ENCODE peak calls at places on chromosomes 3 and 15, in seven cellular contexts. One of them, this sample, is unnamed.

GRCh38 chr3:141379250-141379872 is 11.1 kb downstream of the ZBTB38 start:
- DNase-seq in stimulated activated CD8-positive, alpha-beta memory T cell treated with anti-CD3 and anti-CD28 coated beads, Interleukin-15, amount 100 ng/mL, for 24 hours: no peak
- DNase-seq in AG08395: no peak
- DNase-seq in GM03348: no peak
- DNase-seq in CD8-positive, alpha-beta memory T cell: peak; percentile 41
- DNase-seq in CD4-positive, alpha-beta T cell: no peak
- DNase-seq in lung: no peak
- DNase-seq in this sample: no peak

GRCh38 chr15:44101944-44102343 is 93.1 kb downstream of the FRMD5 start:
- DNase-seq in GM03348: peak; percentile 67
- DNase-seq in CD8-positive, alpha-beta memory T cell: no peak
- DNase-seq in CD4-positive, alpha-beta T cell: no peak
- DNase-seq in stimulated activated CD8-positive, alpha-beta memory T cell treated with anti-CD3 and anti-CD28 coated beads, Interleukin-15, amount 100 ng/mL, for 24 hours: no peak
- DNase-seq in lung: no peak
- DNase-seq in AG08395: peak; percentile 68
- DNase-seq in this sample: no peak

GRCh38 chr3:196514913-196515621 is at the start of gene SMCO1:
- DNase-seq in stimulated activated CD8-positive, alpha-beta memory T cell treated with anti-CD3 and anti-CD28 coated beads, Interleukin-15, amount 100 ng/mL, for 24 hours: no peak
- DNase-seq in lung: no peak
- DNase-seq in CD8-positive, alpha-beta memory T cell: no peak
- DNase-seq in GM03348: no peak
- DNase-seq in AG08395: no peak
- DNase-seq in CD4-positive, alpha-beta T cell: no peak
- DNase-seq in this sample: no peak

GRCh38 chr3:178302966-178303930 is 233.0 kb upstream of the KCNMB2 start:
- DNase-seq in AG08395: no peak
- DNase-seq in CD4-positive, alpha-beta T cell: no peak
- DNase-seq in lung: no peak
- DNase-seq in stimulated activated CD8-positive, alpha-beta memory T cell treated with anti-CD3 and anti-CD28 coated beads, Interleukin-15, amount 100 ng/mL, for 24 hours: no peak
- DNase-seq in GM03348: no peak
- DNase-seq in CD8-positive, alpha-beta memory T cell: no peak
- DNase-seq in this sample: no peak

GRCh38 chr15:74784854-74785715 is 3.2 kb downstream of the CSK start:
- DNase-seq in GM03348: no peak
- DNase-seq in AG08395: no peak
- DNase-seq in CD4-positive, alpha-beta T cell: no peak
- DNase-seq in lung: no peak
- DNase-seq in stimulated activated CD8-positive, alpha-beta memory T cell treated with anti-CD3 and anti-CD28 coated beads, Interleukin-15, amount 100 ng/mL, for 24 hours: no peak
- DNase-seq in CD8-positive, alpha-beta memory T cell: no peak
- DNase-seq in this sample: no peak

GRCh38 chr3:11601446-11602241 is 42.1 kb downstream of the VGLL4 start:
- DNase-seq in CD8-positive, alpha-beta memory T cell: no peak
- DNase-seq in stimulated activated CD8-positive, alpha-beta memory T cell treated with anti-CD3 and anti-CD28 coated beads, Interleukin-15, amount 100 ng/mL, for 24 hours: no peak
- DNase-seq in lung: no peak
- DNase-seq in GM03348: peak; percentile 57
- DNase-seq in CD4-positive, alpha-beta T cell: no peak
- DNase-seq in AG08395: peak; percentile 29
- DNase-seq in this sample: peak; percentile 54

GRCh38 chr3:134149286-134149685 is 101.4 kb downstream of the RYK start:
- DNase-seq in GM03348: peak; percentile 18
- DNase-seq in CD4-positive, alpha-beta T cell: no peak
- DNase-seq in lung: no peak
- DNase-seq in stimulated activated CD8-positive, alpha-beta memory T cell treated with anti-CD3 and anti-CD28 coated beads, Interleukin-15, amount 100 ng/mL, for 24 hours: no peak
- DNase-seq in CD8-positive, alpha-beta memory T cell: no peak
- DNase-seq in AG08395: no peak
- DNase-seq in this sample: no peak

GRCh38 chr3:71247221-71247947 is 336.1 kb downstream of the FOXP1 start:
- DNase-seq in GM03348: peak; percentile 25
- DNase-seq in lung: no peak
- DNase-seq in AG08395: peak; percentile 44
- DNase-seq in CD4-positive, alpha-beta T cell: no peak
- DNase-seq in CD8-positive, alpha-beta memory T cell: no peak
- DNase-seq in stimulated activated CD8-positive, alpha-beta memory T cell treated with anti-CD3 and anti-CD28 coated beads, Interleukin-15, amount 100 ng/mL, for 24 hours: no peak
- DNase-seq in this sample: no peak

GRCh38 chr3:116767726-116768125 is 58.1 kb downstream of the TUSC7 start:
- DNase-seq in CD8-positive, alpha-beta memory T cell: no peak
- DNase-seq in GM03348: no peak
- DNase-seq in AG08395: no peak
- DNase-seq in CD4-positive, alpha-beta T cell: no peak
- DNase-seq in lung: no peak
- DNase-seq in stimulated activated CD8-positive, alpha-beta memory T cell treated with anti-CD3 and anti-CD28 coated beads, Interleukin-15, amount 100 ng/mL, for 24 hours: no peak
- DNase-seq in this sample: no peak

GRCh38 chr3:141382571-141382970 is 14.3 kb downstream of the ZBTB38 start:
- DNase-seq in AG08395: no peak
- DNase-seq in GM03348: no peak
- DNase-seq in stimulated activated CD8-positive, alpha-beta memory T cell treated with anti-CD3 and anti-CD28 coated beads, Interleukin-15, amount 100 ng/mL, for 24 hours: no peak
- DNase-seq in CD4-positive, alpha-beta T cell: no peak
- DNase-seq in lung: no peak
- DNase-seq in CD8-positive, alpha-beta memory T cell: no peak
- DNase-seq in this sample: no peak

GRCh38 chr15:99331366-99331765 is 80.1 kb downstream of the LRRC28 start:
- DNase-seq in CD4-positive, alpha-beta T cell: no peak
- DNase-seq in lung: no peak
- DNase-seq in stimulated activated CD8-positive, alpha-beta memory T cell treated with anti-CD3 and anti-CD28 coated beads, Interleukin-15, amount 100 ng/mL, for 24 hours: no peak
- DNase-seq in GM03348: peak; percentile 14
- DNase-seq in AG08395: peak; percentile 5
- DNase-seq in CD8-positive, alpha-beta memory T cell: no peak
- DNase-seq in this sample: no peak

GRCh38 chr15:95875141-95875643 is 455.3 kb upstream of the NR2F2 start:
- DNase-seq in stimulated activated CD8-positive, alpha-beta memory T cell treated with anti-CD3 and anti-CD28 coated beads, Interleukin-15, amount 100 ng/mL, for 24 hours: no peak
- DNase-seq in AG08395: peak; percentile 32
- DNase-seq in CD8-positive, alpha-beta memory T cell: peak; percentile 42
- DNase-seq in CD4-positive, alpha-beta T cell: no peak
- DNase-seq in GM03348: peak; percentile 16
- DNase-seq in lung: no peak
- DNase-seq in this sample: peak; percentile 85

GRCh38 chr3:138834359-138835176 is at the start of gene PIK3CB:
- DNase-seq in stimulated activated CD8-positive, alpha-beta memory T cell treated with anti-CD3 and anti-CD28 coated beads, Interleukin-15, amount 100 ng/mL, for 24 hours: peak; percentile 73
- DNase-seq in lung: peak; percentile 91
- DNase-seq in AG08395: peak; percentile 96
- DNase-seq in CD4-positive, alpha-beta T cell: peak; percentile 83
- DNase-seq in CD8-positive, alpha-beta memory T cell: peak; percentile 85
- DNase-seq in GM03348: peak; percentile 99
- DNase-seq in this sample: peak; percentile 73

GRCh38 chr3:116614795-116615362 is 94.7 kb upstream of the TUSC7 start:
- DNase-seq in stimulated activated CD8-positive, alpha-beta memory T cell treated with anti-CD3 and anti-CD28 coated beads, Interleukin-15, amount 100 ng/mL, for 24 hours: no peak
- DNase-seq in CD4-positive, alpha-beta T cell: no peak
- DNase-seq in AG08395: peak; percentile 5
- DNase-seq in lung: no peak
- DNase-seq in CD8-positive, alpha-beta memory T cell: no peak
- DNase-seq in GM03348: peak; percentile 10
- DNase-seq in this sample: no peak

GRCh38 chr3:102163039-102163817 is 271.6 kb upstream of the ZPLD1 start:
- DNase-seq in CD4-positive, alpha-beta T cell: no peak
- DNase-seq in stimulated activated CD8-positive, alpha-beta memory T cell treated with anti-CD3 and anti-CD28 coated beads, Interleukin-15, amount 100 ng/mL, for 24 hours: no peak
- DNase-seq in GM03348: peak; percentile 28
- DNase-seq in AG08395: no peak
- DNase-seq in lung: no peak
- DNase-seq in CD8-positive, alpha-beta memory T cell: no peak
- DNase-seq in this sample: no peak

GRCh38 chr15:90878660-90879059 is 5.6 kb upstream of the FES start:
- DNase-seq in stimulated activated CD8-positive, alpha-beta memory T cell treated with anti-CD3 and anti-CD28 coated beads, Interleukin-15, amount 100 ng/mL, for 24 hours: no peak
- DNase-seq in AG08395: no peak
- DNase-seq in GM03348: no peak
- DNase-seq in CD8-positive, alpha-beta memory T cell: no peak
- DNase-seq in lung: no peak
- DNase-seq in CD4-positive, alpha-beta T cell: no peak
- DNase-seq in this sample: no peak

GRCh38 chr3:139564290-139564861 is 24.8 kb upstream of the RBP1 start:
- DNase-seq in stimulated activated CD8-positive, alpha-beta memory T cell treated with anti-CD3 and anti-CD28 coated beads, Interleukin-15, amount 100 ng/mL, for 24 hours: no peak
- DNase-seq in AG08395: no peak
- DNase-seq in CD8-positive, alpha-beta memory T cell: no peak
- DNase-seq in lung: no peak
- DNase-seq in CD4-positive, alpha-beta T cell: no peak
- DNase-seq in GM03348: no peak
- DNase-seq in this sample: peak; percentile 25

GRCh38 chr3:56851966-56852884 is 50.5 kb upstream of the ARHGEF3 start:
- DNase-seq in CD4-positive, alpha-beta T cell: no peak
- DNase-seq in CD8-positive, alpha-beta memory T cell: no peak
- DNase-seq in stimulated activated CD8-positive, alpha-beta memory T cell treated with anti-CD3 and anti-CD28 coated beads, Interleukin-15, amount 100 ng/mL, for 24 hours: no peak
- DNase-seq in GM03348: no peak
- DNase-seq in lung: no peak
- DNase-seq in AG08395: no peak
- DNase-seq in this sample: no peak

GRCh38 chr3:13495351-13495813 is 15.3 kb downstream of the HDAC11 start:
- DNase-seq in GM03348: no peak
- DNase-seq in lung: no peak
- DNase-seq in CD8-positive, alpha-beta memory T cell: no peak
- DNase-seq in CD4-positive, alpha-beta T cell: no peak
- DNase-seq in stimulated activated CD8-positive, alpha-beta memory T cell treated with anti-CD3 and anti-CD28 coated beads, Interleukin-15, amount 100 ng/mL, for 24 hours: no peak
- DNase-seq in AG08395: no peak
- DNase-seq in this sample: peak; percentile 19

GRCh38 chr3:112799946-112800345 is 46.7 kb downstream of the CD200R1L start:
- DNase-seq in AG08395: no peak
- DNase-seq in lung: no peak
- DNase-seq in stimulated activated CD8-positive, alpha-beta memory T cell treated with anti-CD3 and anti-CD28 coated beads, Interleukin-15, amount 100 ng/mL, for 24 hours: no peak
- DNase-seq in GM03348: no peak
- DNase-seq in CD8-positive, alpha-beta memory T cell: no peak
- DNase-seq in CD4-positive, alpha-beta T cell: no peak
- DNase-seq in this sample: no peak

GRCh38 chr3:19815805-19816204 is 118.2 kb downstream of the EFHB start:
- DNase-seq in AG08395: no peak
- DNase-seq in stimulated activated CD8-positive, alpha-beta memory T cell treated with anti-CD3 and anti-CD28 coated beads, Interleukin-15, amount 100 ng/mL, for 24 hours: no peak
- DNase-seq in lung: no peak
- DNase-seq in CD8-positive, alpha-beta memory T cell: no peak
- DNase-seq in CD4-positive, alpha-beta T cell: no peak
- DNase-seq in GM03348: no peak
- DNase-seq in this sample: no peak

GRCh38 chr15:76930831-76931396 is 635 bp upstream of the RCN2 start:
- DNase-seq in CD4-positive, alpha-beta T cell: no peak
- DNase-seq in AG08395: no peak
- DNase-seq in GM03348: no peak
- DNase-seq in stimulated activated CD8-positive, alpha-beta memory T cell treated with anti-CD3 and anti-CD28 coated beads, Interleukin-15, amount 100 ng/mL, for 24 hours: no peak
- DNase-seq in CD8-positive, alpha-beta memory T cell: no peak
- DNase-seq in lung: no peak
- DNase-seq in this sample: no peak

GRCh38 chr3:20326537-20326936 is 140.5 kb upstream of the SGO1 start:
- DNase-seq in CD4-positive, alpha-beta T cell: no peak
- DNase-seq in GM03348: no peak
- DNase-seq in lung: no peak
- DNase-seq in AG08395: no peak
- DNase-seq in CD8-positive, alpha-beta memory T cell: no peak
- DNase-seq in stimulated activated CD8-positive, alpha-beta memory T cell treated with anti-CD3 and anti-CD28 coated beads, Interleukin-15, amount 100 ng/mL, for 24 hours: no peak
- DNase-seq in this sample: no peak

GRCh38 chr3:20245781-20246180 is 59.8 kb upstream of the SGO1 start:
- DNase-seq in CD4-positive, alpha-beta T cell: no peak
- DNase-seq in lung: no peak
- DNase-seq in AG08395: no peak
- DNase-seq in CD8-positive, alpha-beta memory T cell: no peak
- DNase-seq in GM03348: no peak
- DNase-seq in stimulated activated CD8-positive, alpha-beta memory T cell treated with anti-CD3 and anti-CD28 coated beads, Interleukin-15, amount 100 ng/mL, for 24 hours: no peak
- DNase-seq in this sample: peak; percentile 33

GRCh38 chr3:8574040-8574669 is 70.4 kb downstream of the SSUH2 start:
- DNase-seq in GM03348: no peak
- DNase-seq in CD8-positive, alpha-beta memory T cell: no peak
- DNase-seq in AG08395: no peak
- DNase-seq in CD4-positive, alpha-beta T cell: no peak
- DNase-seq in lung: no peak
- DNase-seq in stimulated activated CD8-positive, alpha-beta memory T cell treated with anti-CD3 and anti-CD28 coated beads, Interleukin-15, amount 100 ng/mL, for 24 hours: no peak
- DNase-seq in this sample: no peak

GRCh38 chr3:188003188-188004171 is 150.5 kb upstream of the LPP start:
- DNase-seq in GM03348: no peak
- DNase-seq in CD4-positive, alpha-beta T cell: no peak
- DNase-seq in lung: no peak
- DNase-seq in stimulated activated CD8-positive, alpha-beta memory T cell treated with anti-CD3 and anti-CD28 coated beads, Interleukin-15, amount 100 ng/mL, for 24 hours: no peak
- DNase-seq in CD8-positive, alpha-beta memory T cell: no peak
- DNase-seq in AG08395: no peak
- DNase-seq in this sample: no peak

GRCh38 chr3:122488262-122488973 is 26.3 kb downstream of the KPNA1 start:
- DNase-seq in CD8-positive, alpha-beta memory T cell: no peak
- DNase-seq in GM03348: no peak
- DNase-seq in stimulated activated CD8-positive, alpha-beta memory T cell treated with anti-CD3 and anti-CD28 coated beads, Interleukin-15, amount 100 ng/mL, for 24 hours: no peak
- DNase-seq in lung: no peak
- DNase-seq in CD4-positive, alpha-beta T cell: no peak
- DNase-seq in AG08395: no peak
- DNase-seq in this sample: no peak

GRCh38 chr3:160676547-160677303 is at the start of gene ARL14:
- DNase-seq in GM03348: peak; percentile 30
- DNase-seq in AG08395: peak; percentile 36
- DNase-seq in CD4-positive, alpha-beta T cell: no peak
- DNase-seq in stimulated activated CD8-positive, alpha-beta memory T cell treated with anti-CD3 and anti-CD28 coated beads, Interleukin-15, amount 100 ng/mL, for 24 hours: no peak
- DNase-seq in lung: no peak
- DNase-seq in CD8-positive, alpha-beta memory T cell: no peak
- DNase-seq in this sample: no peak

GRCh38 chr15:28888900-28889299 is 3.1 kb downstream of the APBA2 start:
- DNase-seq in AG08395: no peak
- DNase-seq in CD4-positive, alpha-beta T cell: no peak
- DNase-seq in lung: no peak
- DNase-seq in GM03348: no peak
- DNase-seq in CD8-positive, alpha-beta memory T cell: no peak
- DNase-seq in stimulated activated CD8-positive, alpha-beta memory T cell treated with anti-CD3 and anti-CD28 coated beads, Interleukin-15, amount 100 ng/mL, for 24 hours: no peak
- DNase-seq in this sample: no peak

GRCh38 chr3:187291512-187292132 is at the start of gene MASP1:
- DNase-seq in GM03348: peak; percentile 40
- DNase-seq in CD8-positive, alpha-beta memory T cell: no peak
- DNase-seq in lung: no peak
- DNase-seq in stimulated activated CD8-positive, alpha-beta memory T cell treated with anti-CD3 and anti-CD28 coated beads, Interleukin-15, amount 100 ng/mL, for 24 hours: no peak
- DNase-seq in AG08395: peak; percentile 38
- DNase-seq in CD4-positive, alpha-beta T cell: no peak
- DNase-seq in this sample: no peak